ENCODE peak calls at places on chromosomes 7 and 10, in eight cellular contexts. T, O, U, Y, B, J, H and N are unnamed samples.

GRCh38 chr7:75938921-75939320 is 24.0 kb downstream of the POR start:
- DNase-seq in T (no peak), U (no peak), Y (no peak), H (no peak), O (no peak), J (no peak), B (no peak), N (no peak)

GRCh38 chr7:143042159-143042820 is 9.9 kb upstream of the OR6V1 start:
- DNase-seq in B (no peak), J (no peak), T (no peak), O (no peak), H (no peak), U (no peak), Y (no peak), N (peak; percentile 15)

GRCh38 chr7:67653856-67654442 is 657.3 kb downstream of the TYW1 start:
- DNase-seq in J (peak; percentile 87), H (no peak), B (no peak), T (no peak), U (no peak), Y (no peak), O (no peak), N (no peak)

GRCh38 chr7:95908499-95908898 is 136.1 kb downstream of the DYNC1I1 start:
- DNase-seq in B (no peak), J (no peak), Y (no peak), O (no peak), H (no peak), U (no peak), T (no peak), N (no peak)

GRCh38 chr7:13276977-13277376 is 589.5 kb downstream of the ARL4A start:
- DNase-seq in U (no peak), J (no peak), Y (no peak), T (no peak), H (no peak), B (no peak), O (no peak), N (peak; percentile 19)

GRCh38 chr10:27741173-27742091 is 4.2 kb downstream of the MKX start:
- DNase-seq in T (no peak), U (peak; percentile 4), J (no peak), Y (peak; percentile 31), H (no peak), O (no peak), B (no peak), N (no peak)

GRCh38 chr7:117019786-117020604 is 66.7 kb downstream of the ST7 start:
- DNase-seq in T (peak; percentile 77), Y (no peak), H (peak; percentile 84), B (peak; percentile 78), O (no peak), J (peak; percentile 74), U (peak; percentile 76), N (peak; percentile 97)

GRCh38 chr7:29360633-29361625 is 166.4 kb downstream of the CHN2 start:
- DNase-seq in U (no peak), J (no peak), B (no peak), T (no peak), H (no peak), Y (no peak), O (no peak), N (peak; percentile 56)